ENCODE peak calls at places on chromosome 14, in six cellular contexts. R is uterus, T is cardiac muscle cell, S is GM12878, A is breast epithelium, L is left ventricle myocardium inferior. Q is an unnamed sample. For H3K36me3, the result is how much of the 10 kb centered on the place peaks cover.

GRCh38 chr14:80455031-80455430 is 243.7 kb upstream of the DIO2 start:
- DNase-seq in R (no peak), T (no peak), S (no peak), A (no peak), L (no peak), Q (no peak)

GRCh38 chr14:105944632-105945610 is 418.5 kb downstream of the TMEM121 start:
- DNase-seq in R (peak), T (no peak), S (no peak), A (peak), L (peak), Q (peak)

GRCh38 chr14:53640695-53641094 is 315.9 kb downstream of the BMP4 start:
- DNase-seq in R (no peak), T (no peak), S (no peak), A (no peak), L (no peak), Q (no peak)

GRCh38 chr14:64838656-64839055 is 41.1 kb downstream of the SPTB start:
- DNase-seq in R (no peak), T (no peak), S (no peak), A (no peak), L (no peak), Q (peak)

GRCh38 chr14:76307786-76308780 is 67.9 kb upstream of the ESRRB start:
- DNase-seq in R (no peak), T (no peak), S (no peak), A (no peak), L (no peak), Q (no peak)

GRCh38 chr14:70726651-70727375 is 82.5 kb downstream of the MAP3K9 start:
- DNase-seq in R (no peak), T (peak), S (no peak), A (no peak), L (no peak), Q (no peak)

GRCh38 chr14:24186831-24187537 is 1.6 kb downstream of the IPO4 start:
- DNase-seq in R (no peak), T (no peak), S (no peak), A (no peak), L (no peak), Q (no peak)

GRCh38 chr14:105918496-105919262 is 392.3 kb downstream of the TMEM121 start:
- DNase-seq in R (no peak), T (no peak), S (no peak), A (peak), L (peak), Q (peak)

GRCh38 chr14:68598621-68599447 is 194.0 kb downstream of the ZFP36L1 start:
- DNase-seq in R (peak), T (peak), S (no peak), A (no peak), L (peak), Q (peak)

GRCh38 chr14:95291859-95292542 is 27.7 kb downstream of the CLMN start:
- DNase-seq in R (peak), T (peak), S (no peak), A (peak), L (peak), Q (peak)

GRCh38 chr14:36626150-36626549 is 35.5 kb upstream of the PAX9 start:
- DNase-seq in R (no peak), T (no peak), S (no peak), A (no peak), L (no peak), Q (no peak)

GRCh38 chr14:101507306-101508150 is 53.8 kb upstream of the DIO3 start:
- DNase-seq in R (peak), T (no peak), S (no peak), A (peak), L (peak), Q (peak)

GRCh38 chr14:49294736-49295135 is 291.4 kb downstream of the RPS29 start:
- DNase-seq in R (no peak), T (no peak), S (no peak), A (no peak), L (no peak), Q (no peak)

GRCh38 chr14:70808402-70809237 is 693 bp downstream of the MAP3K9 start:
- DNase-seq in R (no peak), T (no peak), S (no peak), A (peak), L (peak), Q (peak)

GRCh38 chr14:70831382-70831781 is 22.1 kb upstream of the MAP3K9 start:
- DNase-seq in R (no peak), T (no peak), S (no peak), A (no peak), L (no peak), Q (no peak)

GRCh38 chr14:60214003-60214402 is 35.0 kb upstream of the PPM1A start:
- DNase-seq in R (no peak), T (no peak), S (no peak), A (no peak), L (no peak), Q (no peak)

GRCh38 chr14:76695263-76695920 is 65.9 kb upstream of the VASH1 start:
- DNase-seq in R (no peak), T (no peak), S (no peak), A (no peak), L (no peak), Q (no peak)

GRCh38 chr14:79415726-79416125 is 795.6 kb downstream of the DIO2 start:
- DNase-seq in R (no peak), T (no peak), S (no peak), A (no peak), L (no peak), Q (no peak)

GRCh38 chr14:49895480-49895879 is 2.6 kb downstream of the ARF6 start:
- DNase-seq in R (no peak), T (no peak), S (no peak), A (no peak), L (no peak), Q (no peak)

GRCh38 chr14:52089208-52089607 is 20.3 kb upstream of the NID2 start:
- DNase-seq in R (no peak), T (no peak), S (no peak), A (no peak), L (no peak), Q (no peak)

GRCh38 chr14:72521968-72522741 is 371.7 kb downstream of the DPF3 start:
- DNase-seq in R (no peak), T (no peak), S (no peak), A (no peak), L (no peak), Q (no peak)

GRCh38 chr14:78164226-78164853 is 5.8 kb upstream of the NRXN3 start:
- DNase-seq in R (no peak), T (no peak), S (no peak), A (no peak), L (no peak), Q (peak)

GRCh38 chr14:89660183-89660582 is 243.2 kb upstream of the FOXN3 start:
- DNase-seq in R (peak), T (peak), S (no peak), A (no peak), L (no peak), Q (no peak)

GRCh38 chr14:24891987-24892729 is 157.8 kb downstream of the STXBP6 start:
- DNase-seq in R (no peak), T (no peak), S (no peak), A (no peak), L (no peak), Q (no peak)

GRCh38 chr14:63986789-63987533 is 134.2 kb downstream of the SYNE2 start:
- DNase-seq in R (no peak), T (peak), S (no peak), A (no peak), L (no peak), Q (no peak)

GRCh38 chr14:66501592-66501991 is 6.4 kb upstream of the GPHN start:
- DNase-seq in R (no peak), T (no peak), S (no peak), A (no peak), L (no peak), Q (no peak)

GRCh38 chr14:80926706-80927384 is 14.7 kb downstream of the CEP128 start:
- DNase-seq in R (no peak), T (peak), S (no peak), A (no peak), L (no peak), Q (no peak)

GRCh38 chr14:60651051-60651935 is 2.0 kb upstream of the SIX1 start:
- DNase-seq in R (no peak), T (no peak), S (no peak), A (no peak), L (no peak), Q (no peak)

GRCh38 chr14:53062856-53063255 is 90.3 kb downstream of the DDHD1 start:
- DNase-seq in R (no peak), T (peak), S (no peak), A (no peak), L (no peak), Q (no peak)

GRCh38 chr14:54356172-54356571 is 40.6 kb upstream of the CDKN3 start:
- DNase-seq in R (no peak), T (peak), S (no peak), A (no peak), L (no peak), Q (no peak)

GRCh38 chr14:58887931-58888330 is 250.2 kb downstream of the DACT1 start:
- DNase-seq in R (no peak), T (peak), S (no peak), A (no peak), L (no peak), Q (no peak)

GRCh38 chr14:63130531-63130930 is 73.7 kb upstream of the RHOJ start:
- DNase-seq in R (no peak), T (no peak), S (no peak), A (no peak), L (no peak), Q (no peak)

GRCh38 chr14:94598816-94599655 is 13.2 kb upstream of the SERPINA3 start:
- DNase-seq in R (peak), T (peak), S (no peak), A (peak), L (peak), Q (peak)

GRCh38 chr14:45290547-45290946 is 37.5 kb upstream of the MIS18BP1 start:
- DNase-seq in R (no peak), T (no peak), S (no peak), A (no peak), L (no peak), Q (no peak)

GRCh38 chr14:90294872-90295271 is 36.9 kb downstream of the NRDE2 start:
- DNase-seq in R (no peak), T (peak), S (no peak), A (no peak), L (no peak), Q (no peak)

GRCh38 chr14:86391085-86391484 is 861.1 kb downstream of the FLRT2 start:
- DNase-seq in R (no peak), T (no peak), S (no peak), A (no peak), L (no peak), Q (no peak)

GRCh38 chr14:100165376-100165775 is 5.9 kb upstream of the DEGS2 start:
- DNase-seq in R (no peak), T (no peak), S (no peak), A (no peak), L (no peak), Q (peak)

GRCh38 chr14:77458249-77458950 is 507 bp downstream of the AHSA1 start:
- DNase-seq in R (no peak), T (peak), S (no peak), A (no peak), L (no peak), Q (peak)

GRCh38 chr14:38578278-38578681 is 322.4 kb upstream of the CLEC14A start:
- DNase-seq in R (no peak), T (peak), S (no peak), A (no peak), L (no peak), Q (no peak)

GRCh38 chr14:38583471-38583870 is 327.6 kb upstream of the CLEC14A start:
- DNase-seq in R (no peak), T (no peak), S (no peak), A (no peak), L (no peak), Q (no peak)
- H3K4me3 ChIP-seq in R (no peak), T (no peak), S (no peak), A (no peak), L (no peak), Q (no peak)

DNA sequence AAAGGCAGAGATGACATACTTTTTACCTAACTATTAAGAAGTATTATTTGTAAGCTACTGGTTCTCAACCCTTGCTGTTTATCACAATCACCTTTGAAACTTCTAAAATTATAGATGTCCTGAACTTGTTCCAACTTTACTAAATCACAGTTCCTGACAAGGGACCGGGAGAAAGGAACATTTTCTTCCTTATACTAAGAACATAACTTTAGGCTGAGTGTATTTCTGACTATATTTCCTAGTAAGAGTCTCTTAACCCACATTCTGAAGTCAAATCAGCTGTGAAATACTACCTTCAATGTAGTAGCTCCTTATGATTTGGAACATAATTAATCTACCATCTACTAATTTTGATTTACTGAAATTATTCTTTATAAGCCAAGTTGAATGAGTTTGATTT is 80.2 kb downstream of the BAZ1A start:
- DNase-seq in R (no peak), T (no peak), S (no peak), A (no peak), L (no peak), Q (no peak)
- H3K36me3 ChIP-seq in R (under half), T (under half), S (under half), A (under half), L (half or more), Q (under half)

DNA sequence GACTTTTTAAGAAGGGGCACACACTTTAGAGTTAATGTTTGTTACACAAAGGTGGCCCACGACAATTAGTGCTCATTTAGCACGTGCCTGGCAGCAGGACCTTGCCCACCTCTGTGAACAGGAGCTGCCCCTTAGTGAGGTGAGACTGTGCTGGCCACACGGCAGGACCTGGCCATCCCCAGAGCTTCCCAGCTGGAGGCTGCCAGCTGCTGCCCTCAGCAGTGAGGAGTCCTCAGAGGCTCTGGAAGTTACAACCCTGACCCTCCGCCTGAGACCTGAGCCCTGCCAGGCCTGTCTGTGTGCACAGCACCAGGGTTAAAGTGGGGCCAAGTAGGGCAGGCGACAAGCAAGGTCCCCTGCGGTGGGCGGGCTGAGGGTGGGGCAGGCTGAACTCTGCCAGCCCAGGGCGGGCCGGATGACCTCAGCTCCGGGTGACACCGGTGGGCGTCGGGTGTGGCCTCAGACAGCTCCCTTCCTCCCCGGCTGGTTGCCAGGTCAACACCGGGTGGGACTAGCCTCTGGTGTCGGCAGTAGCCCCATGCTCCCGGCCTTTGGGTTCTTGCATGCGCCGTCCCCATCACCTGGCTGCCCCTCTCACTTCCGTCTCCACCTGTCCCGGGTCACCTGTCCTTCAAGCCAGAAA is 9.2 kb upstream of the LBHD2 start:
- DNase-seq in R (peak), T (no peak), S (no peak), A (no peak), L (peak), Q (peak)
- H3K4me3 ChIP-seq in R (peak), T (no peak), S (peak), A (peak), L (peak), Q (no peak)

GRCh38 chr14:92800012-92800411 is 5.9 kb downstream of the GOLGA5 start:
- DNase-seq in R (no peak), T (no peak), S (no peak), A (no peak), L (no peak), Q (no peak)
- H3K36me3 ChIP-seq in R (under half), T (under half), S (under half), A (under half), L (under half), Q (under half)

GRCh38 chr14:42353315-42353714 is 746.6 kb downstream of the LRFN5 start:
- DNase-seq in R (no peak), T (no peak), S (no peak), A (no peak), L (no peak), Q (no peak)
- H3K4me3 ChIP-seq in R (no peak), T (no peak), S (no peak), A (no peak), L (no peak), Q (no peak)

GRCh38 chr14:22918809-22919600 is at the start of gene RBM23:
- DNase-seq in R (peak), T (peak), S (peak), A (peak), L (peak), Q (peak)

GRCh38 chr14:22918519-22918808 is 485 bp downstream of the RBM23 start:
- DNase-seq in R (no peak), T (no peak), S (peak), A (no peak), L (no peak), Q (no peak)

GRCh38 chr14:22920697-22921096 is 1.7 kb upstream of the RBM23 start:
- DNase-seq in R (no peak), T (no peak), S (no peak), A (no peak), L (peak), Q (no peak)

GRCh38 chr14:22922294-22922693 is 3.3 kb upstream of the RBM23 start:
- DNase-seq in R (no peak), T (no peak), S (no peak), A (no peak), L (no peak), Q (no peak)

GRCh38 chr14:22919601-22919921 is 612 bp upstream of the RBM23 start:
- DNase-seq in R (no peak), T (no peak), S (no peak), A (no peak), L (no peak), Q (no peak)
- H3K36me3 ChIP-seq in R (under half), T (under half), S (under half), A (under half), L (under half), Q (under half)

DNA sequence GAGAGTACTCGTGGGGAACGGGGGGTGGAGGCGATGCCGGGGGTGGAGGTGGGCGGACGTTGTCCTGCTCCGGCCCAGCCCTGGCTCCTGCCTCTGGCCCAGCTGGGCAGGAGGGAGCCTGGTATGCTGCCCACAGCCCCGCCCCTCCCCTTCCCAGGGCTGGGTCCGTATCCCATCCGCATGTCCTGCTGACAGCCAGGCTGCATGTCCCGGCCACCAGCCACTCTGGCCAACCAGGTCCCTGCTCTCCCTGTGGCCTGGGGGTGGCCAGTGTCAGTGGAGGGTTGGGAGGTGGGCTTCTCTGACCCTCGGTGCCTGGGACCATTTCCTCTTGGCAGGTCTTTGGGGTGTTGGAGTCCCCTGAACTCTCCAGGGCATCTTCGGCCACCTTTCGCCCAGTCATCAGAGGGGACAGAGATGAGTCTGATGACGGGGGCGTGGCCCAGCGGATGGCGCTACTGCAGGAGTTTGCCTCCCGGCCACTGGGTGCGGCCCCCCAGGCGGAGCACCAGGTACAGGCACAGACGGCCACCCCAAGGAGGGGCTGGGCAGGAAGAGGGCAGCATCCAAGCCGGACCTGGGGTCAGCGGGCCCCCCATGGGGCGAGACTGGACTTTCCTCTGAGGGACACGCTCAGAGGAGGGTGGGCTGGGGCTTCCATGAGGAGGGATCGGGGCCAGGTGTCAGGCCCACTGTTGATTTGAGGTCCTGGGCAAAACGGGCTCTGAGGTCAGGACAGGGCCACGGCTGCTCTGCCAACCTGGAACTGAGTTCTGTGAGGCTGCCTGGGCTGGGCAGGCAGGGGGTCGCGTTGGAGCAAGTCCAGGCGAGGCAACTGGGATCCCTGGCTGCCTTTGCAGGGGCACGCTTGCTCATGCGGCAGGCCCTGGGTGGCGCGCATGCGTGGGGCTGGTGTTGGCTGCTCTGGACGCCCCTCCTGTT is 20.2 kb downstream of the CEP170B start:
- DNase-seq in R (peak), T (no peak), S (no peak), A (no peak), L (peak), Q (peak)
- H3K4me3 ChIP-seq in R (no peak), T (no peak), S (no peak), A (no peak), L (no peak), Q (no peak)

DNA sequence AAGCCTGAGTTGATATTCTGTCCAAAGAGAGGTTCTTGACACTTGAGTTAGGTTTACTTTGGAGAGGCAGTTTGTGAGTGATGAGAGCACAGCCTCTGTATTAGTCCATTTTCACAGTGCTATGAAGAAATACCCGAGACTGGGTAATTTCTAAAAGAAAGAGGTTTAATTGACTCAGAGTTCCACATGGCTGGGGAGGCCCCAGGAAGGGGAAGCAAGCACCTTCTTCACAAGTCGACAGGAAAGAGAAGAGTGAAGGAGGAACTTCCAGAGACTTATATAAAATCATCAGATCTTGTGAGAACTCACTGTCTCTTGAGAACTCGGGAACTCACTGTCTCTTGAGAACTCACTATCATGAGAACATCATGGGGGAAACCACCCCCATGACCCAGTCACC is 5.4 kb downstream of the ZC3H14 start:
- DNase-seq in R (no peak), T (no peak), S (no peak), A (no peak), L (no peak), Q (no peak)
- H3K36me3 ChIP-seq in R (under half), T (half or more), S (under half), A (under half), L (half or more), Q (under half)

Q was measured in mucosa of descending colon.